ENCODE peak calls at places on chromosomes 3 and 15, in nine cellular contexts. One of them, this sample, is unnamed.

GRCh38 chr3:21109056-21109455 is 642.0 kb downstream of the ZNF385D start:
- DNase-seq in WERI-Rb-1: no peak
- DNase-seq in right atrium auricular region: no peak
- DNase-seq in RWPE1: no peak
- DNase-seq in Panc1: no peak
- DNase-seq in endothelial cell: no peak
- DNase-seq in uterus: no peak
- DNase-seq in fibroblast of the aortic adventitia: no peak
- DNase-seq in HFF-Myc: no peak
- DNase-seq in this sample: no peak

GRCh38 chr3:15646924-15647511 is 45.5 kb downstream of the BTD start:
- DNase-seq in WERI-Rb-1: no peak
- DNase-seq in right atrium auricular region: no peak
- DNase-seq in RWPE1: peak; percentile 84
- DNase-seq in Panc1: peak; percentile 75
- DNase-seq in endothelial cell: no peak
- DNase-seq in uterus: peak; percentile 67
- DNase-seq in fibroblast of the aortic adventitia: peak; percentile 100
- DNase-seq in HFF-Myc: peak; percentile 98
- DNase-seq in this sample: peak; percentile 100

GRCh38 chr15:43165801-43166325 is 19.3 kb upstream of the CCNDBP1 start:
- DNase-seq in WERI-Rb-1: no peak
- DNase-seq in right atrium auricular region: no peak
- DNase-seq in RWPE1: no peak
- DNase-seq in Panc1: no peak
- DNase-seq in endothelial cell: no peak
- DNase-seq in uterus: no peak
- DNase-seq in fibroblast of the aortic adventitia: no peak
- DNase-seq in HFF-Myc: no peak
- DNase-seq in this sample: no peak

GRCh38 chr3:193563999-193564398 is 9.3 kb upstream of the ATP13A4 start:
- DNase-seq in WERI-Rb-1: peak; percentile 28
- DNase-seq in right atrium auricular region: no peak
- DNase-seq in RWPE1: peak; percentile 9
- DNase-seq in Panc1: no peak
- DNase-seq in endothelial cell: peak; percentile 21
- DNase-seq in uterus: no peak
- DNase-seq in fibroblast of the aortic adventitia: no peak
- DNase-seq in HFF-Myc: no peak
- DNase-seq in this sample: no peak

GRCh38 chr3:197524128-197524527 is 31.6 kb downstream of the BDH1 start:
- DNase-seq in WERI-Rb-1: no peak
- DNase-seq in right atrium auricular region: no peak
- DNase-seq in RWPE1: no peak
- DNase-seq in Panc1: no peak
- DNase-seq in endothelial cell: no peak
- DNase-seq in uterus: no peak
- DNase-seq in fibroblast of the aortic adventitia: no peak
- DNase-seq in HFF-Myc: no peak
- DNase-seq in this sample: no peak

GRCh38 chr3:184315871-184316661 is 1.7 kb downstream of the EIF4G1 start:
- DNase-seq in WERI-Rb-1: no peak
- DNase-seq in right atrium auricular region: no peak
- DNase-seq in RWPE1: no peak
- DNase-seq in Panc1: no peak
- DNase-seq in endothelial cell: no peak
- DNase-seq in uterus: no peak
- DNase-seq in fibroblast of the aortic adventitia: no peak
- DNase-seq in HFF-Myc: no peak
- DNase-seq in this sample: peak; percentile 29

GRCh38 chr3:42572278-42572677 is 9.5 kb downstream of the SEC22C start:
- DNase-seq in WERI-Rb-1: peak; percentile 71
- DNase-seq in right atrium auricular region: no peak
- DNase-seq in RWPE1: peak; percentile 46
- DNase-seq in Panc1: no peak
- DNase-seq in endothelial cell: peak; percentile 70
- DNase-seq in uterus: no peak
- DNase-seq in fibroblast of the aortic adventitia: peak; percentile 24
- DNase-seq in HFF-Myc: no peak
- DNase-seq in this sample: peak; percentile 45

GRCh38 chr3:149395107-149396089 is 17.9 kb upstream of the TM4SF1 start:
- DNase-seq in WERI-Rb-1: no peak
- DNase-seq in right atrium auricular region: no peak
- DNase-seq in RWPE1: no peak
- DNase-seq in Panc1: no peak
- DNase-seq in endothelial cell: no peak
- DNase-seq in uterus: no peak
- DNase-seq in fibroblast of the aortic adventitia: peak; percentile 40
- DNase-seq in HFF-Myc: no peak
- DNase-seq in this sample: peak; percentile 75

GRCh38 chr3:194475138-194475932 is 11.5 kb downstream of the ATP13A3 start:
- DNase-seq in WERI-Rb-1: no peak
- DNase-seq in right atrium auricular region: no peak
- DNase-seq in RWPE1: no peak
- DNase-seq in Panc1: no peak
- DNase-seq in endothelial cell: no peak
- DNase-seq in uterus: no peak
- DNase-seq in fibroblast of the aortic adventitia: no peak
- DNase-seq in HFF-Myc: no peak
- DNase-seq in this sample: no peak

GRCh38 chr3:115800489-115801080 is 177.3 kb downstream of the GAP43 start:
- DNase-seq in WERI-Rb-1: no peak
- DNase-seq in right atrium auricular region: no peak
- DNase-seq in RWPE1: peak; percentile 44
- DNase-seq in Panc1: no peak
- DNase-seq in endothelial cell: no peak
- DNase-seq in uterus: no peak
- DNase-seq in fibroblast of the aortic adventitia: peak; percentile 49
- DNase-seq in HFF-Myc: no peak
- DNase-seq in this sample: peak; percentile 29

DNA sequence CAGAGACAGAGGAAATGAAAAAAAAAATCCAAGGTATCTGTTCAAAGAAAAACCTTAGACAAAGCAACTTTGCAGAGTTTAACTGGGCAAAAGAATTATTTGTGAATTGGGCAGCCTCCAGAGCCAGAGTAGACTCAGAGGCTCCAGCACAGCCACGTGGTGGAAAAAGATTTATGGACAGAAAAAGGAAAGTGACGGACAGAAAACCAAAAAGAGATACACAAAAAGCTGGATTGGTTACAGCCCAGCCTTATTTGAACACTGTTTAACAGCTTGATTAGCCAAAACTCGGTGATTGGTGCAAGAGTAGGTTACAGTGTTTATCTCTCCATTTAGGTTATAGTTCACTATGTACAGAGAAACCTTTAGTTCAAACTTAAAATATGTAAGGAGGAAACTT is 23.7 kb upstream of the GPD1L start:
- DNase-seq in WERI-Rb-1: no peak
- DNase-seq in right atrium auricular region: no peak
- DNase-seq in RWPE1: no peak
- DNase-seq in Panc1: no peak
- DNase-seq in endothelial cell: no peak
- DNase-seq in uterus: no peak
- DNase-seq in fibroblast of the aortic adventitia: peak; percentile 20
- DNase-seq in HFF-Myc: no peak
- DNase-seq in this sample: no peak
- TF ChIP-seq CTCF in WERI-Rb-1: no peak
- TF ChIP-seq CTCF in right atrium auricular region: no peak
- TF ChIP-seq CTCF in RWPE1: no peak
- TF ChIP-seq CTCF in Panc1: no peak
- TF ChIP-seq CTCF in endothelial cell: no peak
- TF ChIP-seq CTCF in uterus: no peak
- TF ChIP-seq CTCF in fibroblast of the aortic adventitia: no peak
- TF ChIP-seq CTCF in HFF-Myc: no peak
- TF ChIP-seq CTCF in this sample: no peak

GRCh38 chr3:14357463-14357862 is 44.9 kb upstream of the SLC6A6 start:
- DNase-seq in WERI-Rb-1: no peak
- DNase-seq in right atrium auricular region: no peak
- DNase-seq in RWPE1: no peak
- DNase-seq in Panc1: no peak
- DNase-seq in endothelial cell: no peak
- DNase-seq in uterus: no peak
- DNase-seq in fibroblast of the aortic adventitia: no peak
- DNase-seq in HFF-Myc: no peak
- DNase-seq in this sample: no peak

GRCh38 chr3:14361068-14361677 is 41.2 kb upstream of the SLC6A6 start:
- DNase-seq in WERI-Rb-1: no peak
- DNase-seq in right atrium auricular region: no peak
- DNase-seq in RWPE1: no peak
- DNase-seq in Panc1: no peak
- DNase-seq in endothelial cell: no peak
- DNase-seq in uterus: no peak
- DNase-seq in fibroblast of the aortic adventitia: no peak
- DNase-seq in HFF-Myc: no peak
- DNase-seq in this sample: no peak

GRCh38 chr3:14359348-14359747 is 43.1 kb upstream of the SLC6A6 start:
- DNase-seq in WERI-Rb-1: no peak
- DNase-seq in right atrium auricular region: no peak
- DNase-seq in RWPE1: no peak
- DNase-seq in Panc1: no peak
- DNase-seq in endothelial cell: no peak
- DNase-seq in uterus: no peak
- DNase-seq in fibroblast of the aortic adventitia: no peak
- DNase-seq in HFF-Myc: no peak
- DNase-seq in this sample: no peak

GRCh38 chr3:14360123-14360881 is 42.1 kb upstream of the SLC6A6 start:
- DNase-seq in WERI-Rb-1: no peak
- DNase-seq in right atrium auricular region: no peak
- DNase-seq in RWPE1: no peak
- DNase-seq in Panc1: no peak
- DNase-seq in endothelial cell: no peak
- DNase-seq in uterus: no peak
- DNase-seq in fibroblast of the aortic adventitia: no peak
- DNase-seq in HFF-Myc: no peak
- DNase-seq in this sample: peak; percentile 52

DNA sequence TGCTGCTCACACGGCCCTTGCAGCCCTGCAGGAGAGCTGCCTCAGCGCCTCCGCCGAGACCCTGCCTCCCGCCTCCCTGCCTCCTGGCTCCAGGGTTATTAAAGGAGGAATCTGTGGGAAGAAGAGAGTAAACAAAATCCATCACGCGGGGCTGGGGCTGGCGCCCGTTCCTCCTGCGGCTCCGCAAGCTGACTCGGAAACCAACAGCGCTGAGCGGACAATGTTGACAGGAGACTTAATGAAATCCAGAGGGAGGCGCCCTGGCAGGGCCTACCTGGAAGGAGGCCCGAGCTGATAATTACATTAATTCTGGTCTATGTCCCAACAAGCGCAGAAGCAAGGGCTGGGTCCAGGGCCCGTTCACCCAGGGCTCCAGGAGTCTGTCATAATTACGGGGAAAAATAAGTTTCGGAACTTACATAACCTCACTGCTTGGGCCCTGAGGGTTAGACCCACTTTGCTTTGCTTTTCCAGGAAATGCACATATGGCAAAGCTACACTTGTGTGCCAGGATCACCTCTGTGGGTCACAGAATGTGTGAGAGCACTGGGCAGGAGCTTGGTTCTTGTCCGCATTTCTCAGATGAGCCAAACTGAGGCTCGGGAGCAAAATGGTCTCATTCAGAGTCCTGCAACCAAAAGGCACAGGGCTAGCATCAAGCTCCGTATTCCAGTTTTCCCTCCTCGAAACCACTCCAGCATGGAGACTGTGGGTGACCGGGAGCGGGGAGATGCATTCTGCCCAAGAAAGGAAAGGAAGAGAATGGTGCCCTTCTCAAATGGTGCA is 43.8 kb upstream of the SLC6A6 start:
- DNase-seq in WERI-Rb-1: no peak
- DNase-seq in right atrium auricular region: peak; percentile 68
- DNase-seq in RWPE1: no peak
- DNase-seq in Panc1: no peak
- DNase-seq in endothelial cell: no peak
- DNase-seq in uterus: peak; percentile 88
- DNase-seq in fibroblast of the aortic adventitia: peak; percentile 81
- DNase-seq in HFF-Myc: peak; percentile 30
- DNase-seq in this sample: peak; percentile 85
- TF ChIP-seq CTCF in WERI-Rb-1: no peak
- TF ChIP-seq CTCF in right atrium auricular region: no peak
- TF ChIP-seq CTCF in RWPE1: no peak
- TF ChIP-seq CTCF in Panc1: no peak
- TF ChIP-seq CTCF in endothelial cell: no peak
- TF ChIP-seq CTCF in uterus: no peak
- TF ChIP-seq CTCF in fibroblast of the aortic adventitia: no peak
- TF ChIP-seq CTCF in HFF-Myc: no peak
- TF ChIP-seq CTCF in this sample: no peak

DNA sequence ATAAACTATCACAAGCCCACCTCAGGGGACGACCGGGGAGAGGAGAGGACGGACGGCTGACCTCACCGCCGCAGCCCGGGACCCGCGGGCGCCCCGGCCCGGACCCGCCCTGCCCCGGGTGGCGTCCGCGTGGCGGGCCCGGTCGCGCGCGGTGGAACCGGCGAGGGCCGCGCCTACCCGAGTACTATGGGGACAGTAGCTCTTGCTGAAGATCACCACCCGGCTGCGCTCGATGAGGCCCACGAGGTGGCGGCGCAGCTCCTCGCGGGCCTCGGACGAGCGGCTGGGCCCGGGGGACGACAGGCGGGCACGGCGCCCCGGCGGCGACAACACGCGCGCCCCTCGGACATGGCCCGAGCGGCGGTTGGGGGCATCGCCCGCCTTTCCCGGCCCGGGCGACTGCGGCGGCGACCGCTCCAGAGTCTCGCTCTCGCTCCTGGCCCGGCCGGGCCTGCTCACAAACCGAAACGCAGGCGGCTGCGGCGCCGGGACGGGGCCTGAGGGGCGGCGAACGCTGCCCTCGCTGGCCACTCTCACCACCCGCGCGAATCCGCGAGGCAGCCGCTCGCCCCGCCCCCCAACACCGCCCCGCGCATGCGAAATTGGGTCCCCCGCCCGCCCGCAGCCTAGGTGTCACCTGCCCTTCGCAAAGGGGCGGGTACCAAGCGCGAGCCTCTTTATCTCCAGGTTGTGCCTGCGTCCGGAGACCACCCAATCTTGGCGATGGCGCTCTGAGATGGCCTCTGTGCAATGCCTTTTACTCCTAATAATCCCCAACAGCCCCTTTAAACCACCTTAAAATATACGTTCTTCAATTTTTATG is at the start of gene TXNRD3:
- DNase-seq in WERI-Rb-1: peak; percentile 92
- DNase-seq in right atrium auricular region: peak; percentile 74
- DNase-seq in RWPE1: peak; percentile 74
- DNase-seq in Panc1: no peak
- DNase-seq in endothelial cell: peak; percentile 77
- DNase-seq in uterus: peak; percentile 81
- DNase-seq in fibroblast of the aortic adventitia: peak; percentile 52
- DNase-seq in HFF-Myc: no peak
- DNase-seq in this sample: peak; percentile 63
- TF ChIP-seq CTCF in WERI-Rb-1: peak; percentile 27
- TF ChIP-seq CTCF in right atrium auricular region: no peak
- TF ChIP-seq CTCF in RWPE1: peak; percentile 21
- TF ChIP-seq CTCF in Panc1: peak; percentile 48
- TF ChIP-seq CTCF in endothelial cell: no peak
- TF ChIP-seq CTCF in uterus: no peak
- TF ChIP-seq CTCF in fibroblast of the aortic adventitia: peak; percentile 5
- TF ChIP-seq CTCF in HFF-Myc: no peak
- TF ChIP-seq CTCF in this sample: no peak

DNA sequence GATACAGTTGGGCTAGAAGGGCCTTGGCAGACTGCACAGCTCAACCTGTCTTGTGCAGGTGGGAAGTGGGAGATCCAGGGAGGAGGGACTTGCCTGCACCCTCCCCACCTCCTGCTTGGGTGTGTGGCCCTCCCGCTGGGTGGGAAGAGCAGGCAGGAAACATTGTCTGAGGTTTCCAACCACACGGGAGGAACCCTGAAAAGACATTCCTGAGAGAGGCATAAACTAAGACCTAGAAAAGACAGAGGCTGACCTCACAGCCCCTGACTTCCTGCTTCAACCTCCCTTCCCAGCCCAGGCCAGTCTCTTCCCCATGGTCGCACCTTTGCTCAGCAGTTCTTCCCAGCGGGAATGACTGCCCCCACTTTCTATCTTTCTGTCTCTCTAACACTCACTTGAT is 46.3 kb upstream of the INSYN1 start:
- DNase-seq in WERI-Rb-1: no peak
- DNase-seq in right atrium auricular region: no peak
- DNase-seq in RWPE1: no peak
- DNase-seq in Panc1: no peak
- DNase-seq in endothelial cell: no peak
- DNase-seq in uterus: no peak
- DNase-seq in fibroblast of the aortic adventitia: peak; percentile 19
- DNase-seq in HFF-Myc: no peak
- DNase-seq in this sample: peak; percentile 43
- TF ChIP-seq CTCF in WERI-Rb-1: no peak
- TF ChIP-seq CTCF in right atrium auricular region: no peak
- TF ChIP-seq CTCF in RWPE1: no peak
- TF ChIP-seq CTCF in Panc1: no peak
- TF ChIP-seq CTCF in endothelial cell: no peak
- TF ChIP-seq CTCF in uterus: no peak
- TF ChIP-seq CTCF in fibroblast of the aortic adventitia: no peak
- TF ChIP-seq CTCF in HFF-Myc: no peak
- TF ChIP-seq CTCF in this sample: no peak

This sample was measured in cardiac fibroblast.